ENCODE peak calls at places on chromosome X, in ten cellular contexts. M is ovary, J is spleen, U is uterus, Z is body of pancreas, C is aorta, W is SJSA1, Q is suprapubic skin, K is OCI-LY7, I is transverse colon. O is an unnamed sample.

GRCh38 chrX:23692166-23692565 is 24.9 kb downstream of the PRDX4 start:
- DNase-seq in K (no peak), J (no peak), Z (no peak), C (no peak), M (no peak), U (no peak), W (no peak), I (no peak), Q (no peak), O (no peak)

GRCh38 chrX:46251755-46252154 is 293.5 kb downstream of the ZNF674 start:
- DNase-seq in C (no peak), Z (no peak), J (no peak), I (no peak), K (no peak), W (peak; percentile 39), Q (no peak), M (no peak), U (no peak), O (no peak)

GRCh38 chrX:52355108-52355507 is 13.7 kb upstream of the XAGE2 start:
- DNase-seq in U (no peak), I (no peak), Q (no peak), J (no peak), K (no peak), M (no peak), Z (no peak), W (no peak), C (no peak), O (no peak)

GRCh38 chrX:51860679-51861078 is 32.7 kb upstream of the MAGED1 start:
- DNase-seq in J (no peak), W (peak; percentile 4), U (peak; percentile 17), C (no peak), Z (peak; percentile 16), K (peak; percentile 33), Q (no peak), I (peak; percentile 14), M (no peak), O (no peak)

GRCh38 chrX:7219153-7219705 is 71.3 kb upstream of the PUDP start:
- DNase-seq in J (no peak), Q (no peak), I (no peak), U (no peak), K (peak; percentile 56), C (no peak), W (no peak), Z (no peak), M (peak; percentile 12), O (no peak)

GRCh38 chrX:74246524-74246923 is 57.5 kb upstream of the ZCCHC13 start:
- DNase-seq in M (no peak), Q (no peak), Z (no peak), U (no peak), K (no peak), I (no peak), W (no peak), J (no peak), C (no peak), O (no peak)

GRCh38 chrX:39484669-39485068 is 613.1 kb downstream of the BCOR start:
- DNase-seq in K (no peak), U (no peak), C (no peak), W (no peak), Q (no peak), I (no peak), J (no peak), Z (no peak), M (no peak), O (no peak)

GRCh38 chrX:20063153-20063552 is 53.6 kb downstream of the MAP7D2 start:
- DNase-seq in C (no peak), J (no peak), K (no peak), I (no peak), Q (no peak), Z (no peak), M (no peak), U (no peak), W (no peak), O (no peak)

GRCh38 chrX:155857561-155857960 is 23.6 kb upstream of the VAMP7 start:
- DNase-seq in K (peak; percentile 4), Z (no peak), J (no peak), W (peak; percentile 14), I (no peak), M (no peak), C (no peak), U (no peak), Q (no peak), O (no peak)

GRCh38 chrX:39903937-39904336 is 193.8 kb downstream of the BCOR start:
- DNase-seq in K (no peak), Q (no peak), Z (no peak), I (no peak), U (no peak), J (no peak), M (no peak), W (no peak), C (no peak), O (no peak)

GRCh38 chrX:132482632-132483031 is 6.2 kb downstream of the MBNL3 start:
- DNase-seq in K (no peak), W (no peak), C (no peak), U (no peak), I (no peak), M (no peak), Z (no peak), J (no peak), Q (no peak), O (no peak)

GRCh38 chrX:132481449-132481848 is 7.4 kb downstream of the MBNL3 start:
- DNase-seq in M (no peak), Q (no peak), C (no peak), K (no peak), J (no peak), Z (no peak), U (no peak), W (no peak), I (no peak), O (no peak)

GRCh38 chrX:132483523-132483922 is 5.3 kb downstream of the MBNL3 start:
- DNase-seq in I (no peak), W (no peak), Q (no peak), Z (no peak), U (no peak), M (no peak), K (no peak), J (no peak), C (no peak), O (no peak)

GRCh38 chrX:132483951-132484350 is 4.9 kb downstream of the MBNL3 start:
- DNase-seq in W (no peak), Q (no peak), K (no peak), U (no peak), Z (peak; percentile 43), M (no peak), C (no peak), I (no peak), J (no peak), O (no peak)

DNA sequence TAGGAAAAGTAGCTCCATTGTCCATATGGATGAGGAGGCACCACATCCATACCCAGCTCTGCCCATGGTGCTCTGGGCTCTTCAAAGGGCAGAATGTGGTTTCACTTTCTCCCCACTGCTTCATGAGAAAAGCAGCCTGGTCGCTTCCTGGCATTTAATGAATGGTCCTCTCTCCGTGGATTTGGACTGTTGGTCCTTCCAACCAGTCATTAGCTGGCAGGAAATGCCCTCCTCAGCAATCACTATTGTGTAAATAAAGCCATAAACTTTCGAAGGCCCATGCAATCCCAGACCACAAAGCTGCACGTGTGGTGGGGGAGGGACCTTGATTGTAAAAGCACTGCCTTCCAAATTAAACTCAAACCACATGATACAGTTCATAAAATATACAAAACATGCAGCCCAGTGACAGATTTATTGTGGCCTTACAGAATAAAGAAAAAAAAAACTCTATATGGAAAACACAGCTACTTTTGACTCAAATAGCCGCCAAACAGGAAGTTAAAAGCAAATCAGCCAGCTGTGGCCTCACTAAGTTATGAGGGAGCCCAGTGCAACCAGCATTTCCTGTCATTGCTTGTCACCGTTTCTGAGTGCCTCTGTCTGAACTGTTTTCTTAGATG is 8.1 kb downstream of the MBNL3 start:
- DNase-seq in K (peak; percentile 89), M (peak; percentile 9), J (peak; percentile 74), Z (peak; percentile 21), W (peak; percentile 20), C (peak; percentile 42), I (peak; percentile 64), U (peak; percentile 51), Q (peak; percentile 65), O (no peak)
- H3K4me1 ChIP-seq in K (peaks cover 97% of the 10 kb centered on the region), M (peaks cover 3% of the 10 kb centered on the region), J (no peaks in the 10 kb centered on the region), Z (peaks cover 56% of the 10 kb centered on the region), W (no peaks in the 10 kb centered on the region), C (no peaks in the 10 kb centered on the region), I (peaks cover 4% of the 10 kb centered on the region), U (peaks cover 12% of the 10 kb centered on the region), Q (peaks cover 14% of the 10 kb centered on the region), O (no peaks in the 10 kb centered on the region)

GRCh38 chrX:129961180-129962083 is 21.0 kb upstream of the BCORL1 start:
- DNase-seq in Q (peak; percentile 76), Z (peak; percentile 76), C (peak; percentile 66), W (peak; percentile 33), I (peak; percentile 85), M (no peak), K (peak; percentile 88), U (no peak), J (peak; percentile 95), O (no peak)
- H3K4me3 ChIP-seq in Q (peak overlapping the region; percentile 18), Z (no peak overlapping the region), C (no peak overlapping the region), W (no peak overlapping the region), I (no peak overlapping the region), M (no peak overlapping the region), K (peak overlapping the region; percentile 66), U (no peak overlapping the region), J (no peak overlapping the region), O (peak overlapping the region; percentile 29)

GRCh38 chrX:9786839-9787635 is 808 bp downstream of the SHROOM2 start:
- DNase-seq in J (peak; percentile 62), M (peak; percentile 54), Q (no peak), Z (peak; percentile 29), U (no peak), W (no peak), I (no peak), C (no peak), K (no peak), O (no peak)
- H3K4me1 ChIP-seq in J (no peaks in the 10 kb centered on the region), M (peaks cover 6% of the 10 kb centered on the region), Q (peaks cover 13% of the 10 kb centered on the region), Z (peaks cover 19% of the 10 kb centered on the region), U (no peaks in the 10 kb centered on the region), W (peaks cover 5% of the 10 kb centered on the region), I (no peaks in the 10 kb centered on the region), C (no peaks in the 10 kb centered on the region), K (no peaks in the 10 kb centered on the region), O (no peaks in the 10 kb centered on the region)

DNA sequence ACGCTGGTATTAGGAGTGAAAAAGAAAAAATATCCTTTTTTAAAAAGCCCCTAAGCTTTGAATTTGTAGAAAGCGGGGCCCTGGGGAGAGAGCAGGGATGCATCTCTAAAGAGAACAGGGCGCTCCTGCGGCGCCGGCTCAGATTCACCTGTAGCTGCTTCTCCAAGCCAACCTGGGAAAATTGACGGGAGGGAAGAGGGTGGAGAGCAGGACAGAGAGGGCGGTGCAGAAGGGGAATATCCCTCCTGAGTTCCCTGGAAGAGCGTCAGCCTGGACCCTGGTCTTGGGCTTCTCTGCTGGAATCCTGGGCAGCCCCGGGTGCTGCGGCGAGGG is 776 bp upstream of the SOWAHD start:
- DNase-seq in K (no peak), M (no peak), U (no peak), Q (no peak), J (no peak), I (no peak), C (no peak), Z (no peak), W (no peak), O (no peak)
- H3K4me3 ChIP-seq in K (peak overlapping the region; percentile 65), M (peak overlapping the region; percentile 32), U (peak overlapping the region; percentile 13), Q (peak overlapping the region; percentile 59), J (peak overlapping the region; percentile 51), I (no peak overlapping the region), C (no peak overlapping the region), Z (no peak overlapping the region), W (no peak overlapping the region), O (no peak overlapping the region)

O was measured in right atrium auricular region.